ENCODE peak calls at places on chromosomes 5 and 9, in eight cellular contexts. M is GM23338, L is choroid plexus epithelial cell, U is WTC11, S is cardiac muscle cell, K is transverse colon, H is breast epithelium, D is AG09309. X is an unnamed sample.

GRCh38 chr9:12141422-12141821 is 551.8 kb upstream of the TYRP1 start:
- DNase-seq in M (peak; percentile 24), H (no peak), L (no peak), S (no peak), K (no peak), D (no peak), U (no peak), X (no peak)

GRCh38 chr5:160843240-160843639 is 8.8 kb downstream of the ATP10B start:
- DNase-seq in K (no peak), L (no peak), U (no peak), H (no peak), M (no peak), S (no peak), D (no peak), X (no peak)

GRCh38 chr5:83220331-83220730 is 143.0 kb downstream of the XRCC4 start:
- DNase-seq in K (no peak), M (peak; percentile 11), S (no peak), U (no peak), D (no peak), H (no peak), L (no peak), X (no peak)

GRCh38 chr9:102273952-102274351 is 535.5 kb upstream of the GRIN3A start:
- DNase-seq in S (no peak), K (no peak), D (no peak), H (no peak), M (no peak), L (no peak), U (no peak), X (no peak)

GRCh38 chr5:83149671-83150070 is 72.3 kb downstream of the XRCC4 start:
- DNase-seq in K (no peak), S (peak; percentile 18), M (no peak), D (no peak), L (peak; percentile 72), U (no peak), H (no peak), X (no peak)

GRCh38 chr5:139848508-139849100 is 53.0 kb downstream of the PSD2 start:
- DNase-seq in H (no peak), M (peak; percentile 63), U (no peak), L (no peak), K (no peak), D (no peak), S (peak; percentile 60), X (no peak)

GRCh38 chr9:70404261-70404660 is 10.2 kb downstream of the KLF9 start:
- DNase-seq in M (no peak), U (no peak), H (no peak), S (no peak), L (no peak), K (no peak), D (no peak), X (no peak)

GRCh38 chr5:151098185-151098813 is 17.5 kb upstream of the TNIP1 start:
- DNase-seq in M (no peak), H (no peak), S (no peak), U (no peak), L (no peak), D (no peak), K (no peak), X (no peak)

GRCh38 chr5:150763023-150763793 is 4.4 kb upstream of the DCTN4 start:
- DNase-seq in K (peak; percentile 35), S (peak; percentile 97), U (no peak), L (peak; percentile 98), H (peak; percentile 72), M (no peak), D (peak; percentile 84), X (peak; percentile 79)

GRCh38 chr5:38347040-38347763 is 88.8 kb downstream of the EGFLAM start:
- DNase-seq in U (no peak), M (no peak), K (no peak), D (no peak), L (no peak), S (no peak), H (no peak), X (no peak)

GRCh38 chr9:37002413-37003217 is 31.5 kb downstream of the PAX5 start:
- DNase-seq in D (no peak), H (no peak), M (peak; percentile 60), S (no peak), L (no peak), U (no peak), K (no peak), X (peak; percentile 40)

GRCh38 chr5:64144429-64145215 is 21.0 kb upstream of the RNF180 start:
- DNase-seq in S (peak; percentile 25), K (no peak), M (no peak), U (no peak), H (no peak), L (peak; percentile 6), D (peak; percentile 8), X (no peak)

GRCh38 chr5:171850354-171850947 is 64.8 kb downstream of the SMIM23 start:
- DNase-seq in D (no peak), L (no peak), H (no peak), U (peak; percentile 64), K (no peak), S (peak; percentile 26), M (peak; percentile 90), X (no peak)

GRCh38 chr5:171848487-171848886 is 62.9 kb downstream of the SMIM23 start:
- DNase-seq in L (no peak), U (no peak), H (no peak), S (no peak), D (no peak), M (no peak), K (no peak), X (no peak)

GRCh38 chr5:171849585-171850353 is 64.2 kb downstream of the SMIM23 start:
- DNase-seq in M (no peak), L (no peak), D (no peak), H (no peak), K (no peak), U (no peak), S (no peak), X (no peak)

GRCh38 chr5:171848006-171848405 is 62.4 kb downstream of the SMIM23 start:
- DNase-seq in L (no peak), U (no peak), H (no peak), S (no peak), M (no peak), D (no peak), K (no peak), X (no peak)

DNA sequence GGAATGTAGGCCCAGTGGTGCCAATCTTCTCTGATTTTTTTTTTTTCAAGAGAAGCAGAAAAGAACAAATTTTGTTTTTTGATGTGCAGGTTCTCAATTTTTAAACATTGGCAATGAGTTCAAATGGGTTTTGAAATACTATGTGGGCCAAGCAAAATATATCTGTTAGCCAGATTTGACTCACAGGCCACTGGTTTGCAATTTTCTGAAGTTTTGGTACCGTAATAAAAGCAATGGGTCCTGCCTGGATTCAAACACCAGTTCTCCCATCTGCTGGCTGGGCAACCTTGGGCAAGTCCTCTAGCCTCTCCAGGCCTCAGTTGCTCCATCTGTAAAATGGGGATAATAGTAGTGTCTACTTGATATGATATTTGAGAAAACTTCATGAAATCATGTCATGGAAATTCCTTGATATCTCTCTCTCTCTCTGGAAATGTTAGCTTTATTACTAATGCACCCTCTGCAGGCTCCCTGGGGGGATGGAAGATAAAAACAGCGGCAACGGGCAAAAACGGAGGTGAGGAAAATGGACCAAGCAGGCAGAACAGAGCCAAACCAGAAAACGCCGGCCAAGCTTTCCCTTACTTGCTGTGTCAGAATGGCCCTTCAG is 63.4 kb downstream of the SMIM23 start:
- DNase-seq in M (no peak), H (no peak), D (no peak), K (no peak), S (peak; percentile 20), L (no peak), U (no peak), X (no peak)
- TF ChIP-seq CTCF in M (peak; percentile 22), H (no peak), D (peak; percentile 22), K (no peak), S (peak; percentile 23), L (peak; percentile 51), U (no peak), X (no peak)

GRCh38 chr9:79809477-79809876 is 237.7 kb downstream of the TLE4 start:
- DNase-seq in U (no peak), H (no peak), D (no peak), L (peak; percentile 21), S (no peak), K (no peak), M (no peak), X (no peak)

GRCh38 chr9:79809931-79810330 is 238.2 kb downstream of the TLE4 start:
- DNase-seq in L (peak; percentile 84), H (no peak), D (peak; percentile 84), M (no peak), K (no peak), U (no peak), S (peak; percentile 88), X (no peak)

GRCh38 chr9:79812099-79812498 is 240.3 kb downstream of the TLE4 start:
- DNase-seq in S (no peak), U (no peak), L (no peak), M (no peak), K (no peak), H (no peak), D (no peak), X (no peak)

GRCh38 chr9:79813262-79813646 is 241.5 kb downstream of the TLE4 start:
- DNase-seq in L (no peak), M (no peak), K (no peak), U (no peak), H (no peak), D (no peak), S (no peak), X (no peak)

GRCh38 chr9:79812507-79813261 is 240.9 kb downstream of the TLE4 start:
- DNase-seq in M (peak; percentile 15), U (no peak), K (no peak), L (no peak), S (no peak), D (no peak), H (no peak), X (no peak)
- TF ChIP-seq CTCF in M (no peak), U (no peak), K (no peak), L (no peak), S (no peak), D (no peak), H (no peak), X (no peak)

DNA sequence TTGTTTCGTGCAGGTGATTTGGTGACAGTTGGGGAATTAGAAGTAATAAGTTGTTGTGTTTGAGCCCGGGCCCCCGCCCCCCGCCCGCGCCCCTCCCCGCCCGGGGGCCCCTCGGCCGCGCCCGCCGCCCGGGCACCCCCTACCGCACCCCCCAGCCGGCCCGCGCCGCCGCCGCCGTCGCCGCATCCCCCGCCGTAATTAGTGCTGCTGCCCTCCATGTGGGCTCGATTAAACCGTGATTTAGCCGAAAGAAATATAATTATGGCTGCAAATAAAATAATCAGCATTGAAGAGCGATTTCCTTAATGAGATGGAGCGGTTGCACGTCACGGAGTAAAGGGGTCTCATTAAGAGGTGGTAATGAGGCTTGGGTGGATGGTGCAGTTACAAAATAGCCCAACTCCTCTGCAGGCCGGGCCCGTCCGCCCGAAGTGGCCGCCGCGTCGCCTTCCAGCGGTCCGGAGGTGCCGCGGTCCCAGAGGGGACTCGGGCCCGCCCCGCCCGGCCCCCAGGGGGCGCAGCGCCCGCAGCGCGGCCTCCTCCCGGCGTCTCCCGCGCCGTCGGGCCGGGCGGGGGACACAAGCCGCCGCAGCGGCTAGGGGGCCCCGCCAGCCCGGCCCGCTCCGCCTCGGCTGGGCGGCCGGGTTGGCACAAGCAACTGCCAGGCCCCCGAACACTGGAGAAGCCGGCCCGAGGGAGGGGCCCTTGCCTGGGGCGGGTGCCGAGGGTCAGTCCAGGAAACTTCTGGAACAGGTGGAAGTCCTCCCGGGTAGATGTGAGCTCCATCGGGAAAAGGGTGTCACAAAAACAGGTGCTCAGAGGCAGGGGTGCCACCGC is 6.9 kb upstream of the OTP start:
- DNase-seq in D (no peak), S (no peak), K (peak; percentile 44), H (no peak), M (peak; percentile 72), L (no peak), U (peak; percentile 69), X (no peak)
- TF ChIP-seq CTCF in D (no peak), S (peak; percentile 39), K (no peak), H (no peak), M (peak; percentile 48), L (peak; percentile 18), U (peak; percentile 43), X (no peak)

GRCh38 chr9:126474786-126475485 is 138.8 kb upstream of the LMX1B start:
- DNase-seq in D (peak; percentile 63), K (no peak), M (no peak), U (no peak), L (peak; percentile 88), S (no peak), H (no peak), X (no peak)
- TF ChIP-seq CTCF in D (no peak), K (no peak), M (no peak), U (no peak), L (no peak), S (no peak), H (no peak), X (no peak)